ENCODE peak calls at places on chromosomes 16 and 17, in five cellular contexts. One of them, this sample, is unnamed. For H3K4me1 and H3K27me3, the result is how much of the 10 kb centered on the place peaks cover.

GRCh38 chr17:47275245-47275984 is 21.8 kb downstream of the ITGB3 start:
- ATAC-seq in CD8-positive, alpha-beta T cell: no peak
- ATAC-seq in upper lobe of left lung: no peak
- ATAC-seq in upper lobe of right lung: no peak
- ATAC-seq in pancreas: peak
- ATAC-seq in this sample: peak

GRCh38 chr16:87499189-87499486 is 6.3 kb upstream of the ZCCHC14 start:
- ATAC-seq in upper lobe of left lung: no peak
- ATAC-seq in CD8-positive, alpha-beta T cell: no peak
- ATAC-seq in pancreas: no peak
- ATAC-seq in upper lobe of right lung: no peak
- ATAC-seq in this sample: no peak

GRCh38 chr16:1740781-1741490 is 30.4 kb downstream of the NME3 start:
- ATAC-seq in pancreas: no peak
- ATAC-seq in upper lobe of left lung: peak
- ATAC-seq in CD8-positive, alpha-beta T cell: no peak
- ATAC-seq in upper lobe of right lung: peak
- ATAC-seq in this sample: no peak

GRCh38 chr16:30660424-30661251 is 2.4 kb downstream of the FBRS start:
- ATAC-seq in upper lobe of left lung: no peak
- ATAC-seq in upper lobe of right lung: no peak
- ATAC-seq in pancreas: no peak
- ATAC-seq in CD8-positive, alpha-beta T cell: peak
- ATAC-seq in this sample: no peak

GRCh38 chr16:3673201-3673600 is 18.7 kb downstream of the DNASE1 start:
- ATAC-seq in pancreas: no peak
- ATAC-seq in upper lobe of right lung: no peak
- ATAC-seq in CD8-positive, alpha-beta T cell: no peak
- ATAC-seq in upper lobe of left lung: no peak
- ATAC-seq in this sample: no peak

GRCh38 chr17:1323336-1323735 is 43.9 kb downstream of the TRARG1 start:
- ATAC-seq in upper lobe of right lung: no peak
- ATAC-seq in pancreas: no peak
- ATAC-seq in CD8-positive, alpha-beta T cell: no peak
- ATAC-seq in upper lobe of left lung: no peak
- ATAC-seq in this sample: no peak

GRCh38 chr17:74210191-74211140 is 2.9 kb upstream of the TTYH2 start:
- ATAC-seq in pancreas: peak
- ATAC-seq in upper lobe of right lung: peak
- ATAC-seq in upper lobe of left lung: peak
- ATAC-seq in CD8-positive, alpha-beta T cell: peak
- ATAC-seq in this sample: no peak

GRCh38 chr17:32692179-32692578 is 184.7 kb downstream of the MYO1D start:
- ATAC-seq in upper lobe of right lung: no peak
- ATAC-seq in upper lobe of left lung: no peak
- ATAC-seq in pancreas: no peak
- ATAC-seq in CD8-positive, alpha-beta T cell: no peak
- ATAC-seq in this sample: no peak

GRCh38 chr16:87145181-87146176 is 171.7 kb downstream of the C16orf95 start:
- ATAC-seq in pancreas: no peak
- ATAC-seq in CD8-positive, alpha-beta T cell: no peak
- ATAC-seq in upper lobe of right lung: peak
- ATAC-seq in upper lobe of left lung: peak
- ATAC-seq in this sample: no peak

GRCh38 chr16:46573008-46573833 is 48.0 kb downstream of the SHCBP1 start:
- ATAC-seq in CD8-positive, alpha-beta T cell: no peak
- ATAC-seq in pancreas: no peak
- ATAC-seq in upper lobe of left lung: no peak
- ATAC-seq in upper lobe of right lung: no peak
- ATAC-seq in this sample: no peak

GRCh38 chr17:13827118-13827517 is 225.4 kb upstream of the HS3ST3A1 start:
- ATAC-seq in upper lobe of right lung: no peak
- ATAC-seq in upper lobe of left lung: no peak
- ATAC-seq in CD8-positive, alpha-beta T cell: no peak
- ATAC-seq in pancreas: no peak
- ATAC-seq in this sample: no peak

GRCh38 chr17:50558091-50558490 is 2.4 kb upstream of the CACNA1G start:
- ATAC-seq in pancreas: no peak
- ATAC-seq in upper lobe of left lung: no peak
- ATAC-seq in CD8-positive, alpha-beta T cell: no peak
- ATAC-seq in upper lobe of right lung: peak
- ATAC-seq in this sample: no peak

GRCh38 chr17:73138541-73139138 is 26.2 kb upstream of the SSTR2 start:
- ATAC-seq in upper lobe of right lung: no peak
- ATAC-seq in CD8-positive, alpha-beta T cell: no peak
- ATAC-seq in upper lobe of left lung: no peak
- ATAC-seq in pancreas: peak
- ATAC-seq in this sample: no peak

GRCh38 chr16:13289515-13289914 is 388.1 kb downstream of the SHISA9 start:
- ATAC-seq in CD8-positive, alpha-beta T cell: no peak
- ATAC-seq in upper lobe of left lung: no peak
- ATAC-seq in upper lobe of right lung: no peak
- ATAC-seq in pancreas: no peak
- ATAC-seq in this sample: no peak

GRCh38 chr16:66565051-66565450 is 1.2 kb upstream of the CMTM1 start:
- ATAC-seq in upper lobe of right lung: no peak
- ATAC-seq in pancreas: no peak
- ATAC-seq in upper lobe of left lung: no peak
- ATAC-seq in CD8-positive, alpha-beta T cell: no peak
- ATAC-seq in this sample: no peak

GRCh38 chr17:21370430-21370829 is 5.7 kb upstream of the KCNJ12 start:
- ATAC-seq in upper lobe of left lung: no peak
- ATAC-seq in upper lobe of right lung: peak
- ATAC-seq in pancreas: no peak
- ATAC-seq in CD8-positive, alpha-beta T cell: no peak
- ATAC-seq in this sample: no peak

GRCh38 chr17:73325527-73325842 is 13.7 kb upstream of the CDC42EP4 start:
- ATAC-seq in CD8-positive, alpha-beta T cell: no peak
- ATAC-seq in pancreas: peak
- ATAC-seq in upper lobe of left lung: peak
- ATAC-seq in upper lobe of right lung: peak
- ATAC-seq in this sample: peak

GRCh38 chr16:68374251-68374805 is 63.5 kb downstream of the PRMT7 start:
- ATAC-seq in CD8-positive, alpha-beta T cell: no peak
- ATAC-seq in upper lobe of left lung: no peak
- ATAC-seq in pancreas: no peak
- ATAC-seq in upper lobe of right lung: no peak
- ATAC-seq in this sample: no peak

GRCh38 chr16:54027126-54027922 is 259.3 kb downstream of the IRX3 start:
- ATAC-seq in pancreas: no peak
- ATAC-seq in upper lobe of left lung: no peak
- ATAC-seq in upper lobe of right lung: no peak
- ATAC-seq in CD8-positive, alpha-beta T cell: no peak
- ATAC-seq in this sample: no peak

GRCh38 chr16:22948058-22948602 is 134.2 kb downstream of the HS3ST2 start:
- ATAC-seq in pancreas: peak
- ATAC-seq in upper lobe of right lung: peak
- ATAC-seq in upper lobe of left lung: peak
- ATAC-seq in CD8-positive, alpha-beta T cell: no peak
- ATAC-seq in this sample: no peak

GRCh38 chr17:47315451-47316266 is 8.1 kb upstream of the EFCAB13 start:
- ATAC-seq in CD8-positive, alpha-beta T cell: peak
- ATAC-seq in pancreas: peak
- ATAC-seq in upper lobe of right lung: peak
- ATAC-seq in upper lobe of left lung: peak
- ATAC-seq in this sample: peak

GRCh38 chr17:38341035-38341721 is 2.6 kb downstream of the GPR179 start:
- ATAC-seq in pancreas: peak
- ATAC-seq in upper lobe of left lung: no peak
- ATAC-seq in upper lobe of right lung: no peak
- ATAC-seq in CD8-positive, alpha-beta T cell: no peak
- ATAC-seq in this sample: no peak

GRCh38 chr17:19410875-19411291 is at the start of gene RNF112:
- ATAC-seq in CD8-positive, alpha-beta T cell: no peak
- ATAC-seq in pancreas: no peak
- ATAC-seq in upper lobe of left lung: no peak
- ATAC-seq in upper lobe of right lung: no peak
- ATAC-seq in this sample: peak

DNA sequence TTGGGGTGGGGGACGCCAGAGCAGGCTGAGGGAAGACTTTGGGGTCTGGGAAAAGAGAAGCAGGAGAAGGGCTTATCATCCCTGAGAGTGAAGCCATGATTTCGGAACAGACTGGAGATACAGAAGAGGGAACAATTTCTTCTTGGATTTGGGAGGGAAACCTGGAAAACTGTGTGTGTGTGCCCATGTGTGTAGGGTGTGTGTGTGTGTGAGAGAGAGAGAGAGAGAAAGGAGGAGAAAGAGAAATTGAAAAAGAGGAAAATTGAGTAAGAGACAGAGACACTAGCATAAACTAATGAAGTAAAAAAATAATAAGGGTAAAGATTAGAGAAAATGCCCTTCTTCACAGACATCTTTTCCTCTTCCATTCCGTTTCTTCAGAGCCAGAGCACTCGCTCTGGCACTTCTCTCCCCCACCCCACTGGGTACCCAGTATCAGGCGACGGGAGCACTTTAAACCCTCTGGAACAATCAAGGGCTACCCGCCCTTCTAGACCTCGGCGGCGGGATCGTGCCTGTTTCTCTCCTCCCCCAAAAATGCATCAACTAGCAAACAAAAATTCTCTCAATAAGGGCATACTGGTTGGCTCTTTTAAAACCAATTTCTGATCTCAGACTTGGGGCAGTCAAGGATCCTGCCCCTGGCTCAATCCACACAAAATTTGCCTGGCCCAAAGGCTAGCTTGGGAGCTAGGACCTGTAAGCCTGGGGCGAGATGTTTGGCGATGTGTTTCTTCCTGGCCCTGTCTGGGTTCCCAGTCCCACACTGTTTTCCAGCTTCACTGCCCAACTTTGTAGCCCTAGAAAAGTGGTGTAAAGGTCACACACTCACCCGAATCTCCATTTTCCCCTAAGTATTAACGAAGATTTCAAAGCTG is 14.1 kb upstream of the HOXB2 start:
- ATAC-seq in upper lobe of left lung: no peak
- ATAC-seq in CD8-positive, alpha-beta T cell: no peak
- ATAC-seq in pancreas: no peak
- ATAC-seq in upper lobe of right lung: no peak
- ATAC-seq in this sample: no peak
- H3K4me1 ChIP-seq in upper lobe of left lung: under half
- H3K4me1 ChIP-seq in CD8-positive, alpha-beta T cell: under half
- H3K4me1 ChIP-seq in pancreas: under half
- H3K4me1 ChIP-seq in upper lobe of right lung: under half
- H3K4me1 ChIP-seq in this sample: half or more

GRCh38 chr17:81142301-81143199 is 22.8 kb upstream of the PVALEF start:
- ATAC-seq in upper lobe of right lung: peak
- ATAC-seq in CD8-positive, alpha-beta T cell: peak
- ATAC-seq in pancreas: peak
- ATAC-seq in upper lobe of left lung: peak
- ATAC-seq in this sample: peak

GRCh38 chr17:81138500-81138899 is 26.8 kb upstream of the PVALEF start:
- ATAC-seq in upper lobe of left lung: no peak
- ATAC-seq in pancreas: no peak
- ATAC-seq in upper lobe of right lung: no peak
- ATAC-seq in CD8-positive, alpha-beta T cell: no peak
- ATAC-seq in this sample: no peak

GRCh38 chr17:81139965-81140364 is 25.3 kb upstream of the PVALEF start:
- ATAC-seq in upper lobe of right lung: no peak
- ATAC-seq in upper lobe of left lung: no peak
- ATAC-seq in CD8-positive, alpha-beta T cell: no peak
- ATAC-seq in pancreas: no peak
- ATAC-seq in this sample: no peak

GRCh38 chr17:81139428-81139827 is 25.9 kb upstream of the PVALEF start:
- ATAC-seq in pancreas: no peak
- ATAC-seq in upper lobe of right lung: no peak
- ATAC-seq in CD8-positive, alpha-beta T cell: no peak
- ATAC-seq in upper lobe of left lung: no peak
- ATAC-seq in this sample: no peak

GRCh38 chr17:81140695-81141094 is 24.6 kb upstream of the PVALEF start:
- ATAC-seq in pancreas: no peak
- ATAC-seq in CD8-positive, alpha-beta T cell: no peak
- ATAC-seq in upper lobe of right lung: no peak
- ATAC-seq in upper lobe of left lung: no peak
- ATAC-seq in this sample: no peak
- H3K27me3 ChIP-seq in pancreas: under half
- H3K27me3 ChIP-seq in CD8-positive, alpha-beta T cell: under half
- H3K27me3 ChIP-seq in upper lobe of right lung: under half
- H3K27me3 ChIP-seq in upper lobe of left lung: under half
- H3K27me3 ChIP-seq in this sample: under half

GRCh38 chr17:7237761-7238417 is 1.4 kb downstream of the PHF23 start:
- ATAC-seq in upper lobe of right lung: peak
- ATAC-seq in pancreas: peak
- ATAC-seq in CD8-positive, alpha-beta T cell: peak
- ATAC-seq in upper lobe of left lung: no peak
- ATAC-seq in this sample: peak
- H3K4me1 ChIP-seq in upper lobe of right lung: under half
- H3K4me1 ChIP-seq in pancreas: under half
- H3K4me1 ChIP-seq in CD8-positive, alpha-beta T cell: under half
- H3K4me1 ChIP-seq in upper lobe of left lung: under half
- H3K4me1 ChIP-seq in this sample: under half

GRCh38 chr17:55264640-55265298 is at the start of gene HLF:
- ATAC-seq in upper lobe of right lung: peak
- ATAC-seq in upper lobe of left lung: peak
- ATAC-seq in CD8-positive, alpha-beta T cell: peak
- ATAC-seq in pancreas: peak
- ATAC-seq in this sample: peak

GRCh38 chr17:55266051-55266957 is 1.5 kb downstream of the HLF start:
- ATAC-seq in CD8-positive, alpha-beta T cell: no peak
- ATAC-seq in upper lobe of right lung: peak
- ATAC-seq in pancreas: no peak
- ATAC-seq in upper lobe of left lung: peak
- ATAC-seq in this sample: peak

GRCh38 chr17:55264273-55264639 is 504 bp upstream of the HLF start:
- ATAC-seq in upper lobe of right lung: no peak
- ATAC-seq in CD8-positive, alpha-beta T cell: no peak
- ATAC-seq in upper lobe of left lung: no peak
- ATAC-seq in pancreas: peak
- ATAC-seq in this sample: no peak

GRCh38 chr17:55266958-55267688 is 2.4 kb downstream of the HLF start:
- ATAC-seq in CD8-positive, alpha-beta T cell: no peak
- ATAC-seq in upper lobe of right lung: no peak
- ATAC-seq in upper lobe of left lung: no peak
- ATAC-seq in pancreas: no peak
- ATAC-seq in this sample: no peak

DNA sequence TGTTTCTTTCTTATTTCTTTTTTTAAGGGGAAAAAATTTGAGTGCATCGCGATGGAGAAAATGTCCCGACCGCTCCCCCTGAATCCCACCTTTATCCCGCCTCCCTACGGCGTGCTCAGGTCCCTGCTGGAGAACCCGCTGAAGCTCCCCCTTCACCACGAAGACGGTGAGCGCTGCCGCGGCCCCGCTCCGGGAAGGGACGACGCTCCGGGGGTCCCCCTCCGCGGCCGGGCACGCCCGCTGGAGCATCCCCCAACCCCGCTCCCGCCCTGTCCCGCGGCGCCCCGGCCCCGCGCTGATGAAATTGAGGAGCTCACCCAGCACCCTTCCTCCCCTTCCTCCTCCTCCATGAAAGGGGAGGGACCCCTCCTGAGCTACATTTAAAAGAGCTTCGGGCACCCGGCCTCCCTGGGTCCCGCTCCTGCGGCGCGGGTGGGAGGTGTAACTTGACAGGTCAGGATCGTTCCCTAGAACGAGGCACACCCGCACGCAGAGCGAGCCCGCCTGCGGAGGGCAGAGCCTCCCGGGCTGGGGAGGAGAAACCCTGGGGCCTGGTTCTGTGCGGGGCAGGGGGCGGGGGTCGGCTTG is 768 bp downstream of the HLF start:
- ATAC-seq in pancreas: peak
- ATAC-seq in CD8-positive, alpha-beta T cell: no peak
- ATAC-seq in upper lobe of left lung: peak
- ATAC-seq in upper lobe of right lung: peak
- ATAC-seq in this sample: peak
- H3K27me3 ChIP-seq in pancreas: under half
- H3K27me3 ChIP-seq in CD8-positive, alpha-beta T cell: under half
- H3K27me3 ChIP-seq in upper lobe of left lung: under half
- H3K27me3 ChIP-seq in upper lobe of right lung: under half
- H3K27me3 ChIP-seq in this sample: under half

This sample was measured in gastroesophageal sphincter.